ENCODE peak calls at places on chromosomes 11 and 22, in five cellular contexts. N is A549, A is K562, L is IMR-90, B is GM12878. T is an unnamed sample.
A peak's percentile ranks its signal among the peaks of the same experiment; 100 is the strongest.

GRCh38 chr22:22235564-22235963 is 9.0 kb upstream of the VPREB1 start:
- DNase-seq in N (no peak), A (peak; percentile 78), L (no peak), B (peak; percentile 17), T (peak; percentile 30)

GRCh38 chr22:23069502-23070357 is 589 bp upstream of the GNAZ start:
- DNase-seq in N (peak; percentile 46), A (peak; percentile 100), L (peak; percentile 81), B (peak; percentile 15), T (peak; percentile 99)

GRCh38 chr11:61700221-61700620 is 20.0 kb downstream of the DAGLA start:
- DNase-seq in N (peak; percentile 66), A (peak; percentile 59), L (peak; percentile 51), B (no peak), T (no peak)

GRCh38 chr11:58513747-58514367 is 6.0 kb upstream of the OR5B21 start:
- DNase-seq in N (peak; percentile 33), A (peak; percentile 52), L (peak; percentile 76), B (no peak), T (peak; percentile 29)

GRCh38 chr11:88569342-88569741 is 231.8 kb upstream of the CTSC start:
- DNase-seq in N (no peak), A (no peak), L (peak; percentile 8), B (no peak), T (no peak)

GRCh38 chr11:128921790-128922189 is 20.9 kb downstream of the TP53AIP1 start:
- DNase-seq in N (no peak), A (no peak), L (no peak), B (no peak), T (no peak)

GRCh38 chr11:35711173-35711910 is 48.8 kb downstream of the TRIM44 start:
- DNase-seq in N (no peak), A (no peak), L (no peak), B (no peak), T (no peak)

GRCh38 chr22:27846910-27847309 is 45.4 kb upstream of the MN1 start:
- DNase-seq in N (no peak), A (peak; percentile 72), L (no peak), B (no peak), T (no peak)

GRCh38 chr11:44600739-44601416 is 35.4 kb downstream of the CD82 start:
- DNase-seq in N (no peak), A (no peak), L (peak; percentile 20), B (no peak), T (no peak)

GRCh38 chr11:71580057-71581003 is 2.3 kb downstream of the KRTAP5-11 start:
- DNase-seq in N (peak; percentile 65), A (peak; percentile 62), L (peak; percentile 72), B (no peak), T (peak; percentile 84)

GRCh38 chr22:36910461-36910860 is 3.0 kb upstream of the CSF2RB start:
- DNase-seq in N (no peak), A (no peak), L (no peak), B (no peak), T (no peak)

GRCh38 chr11:79060534-79060933 is 380.3 kb downstream of the TENM4 start:
- DNase-seq in N (no peak), A (no peak), L (peak; percentile 21), B (no peak), T (no peak)

GRCh38 chr11:70082829-70083228 is 4.7 kb downstream of the ANO1 start:
- DNase-seq in N (no peak), A (peak; percentile 41), L (no peak), B (no peak), T (no peak)

GRCh38 chr11:134756811-134757540 is 344.9 kb upstream of the B3GAT1 start:
- DNase-seq in N (no peak), A (no peak), L (no peak), B (no peak), T (no peak)

GRCh38 chr11:134753805-134754130 is 341.7 kb upstream of the B3GAT1 start:
- DNase-seq in N (no peak), A (no peak), L (no peak), B (no peak), T (no peak)

GRCh38 chr11:134754196-134754822 is 342.3 kb upstream of the B3GAT1 start:
- DNase-seq in N (no peak), A (no peak), L (no peak), B (no peak), T (no peak)

GRCh38 chr11:134754823-134755198 is 342.8 kb upstream of the B3GAT1 start:
- DNase-seq in N (no peak), A (no peak), L (no peak), B (no peak), T (no peak)

GRCh38 chr11:134755535-134755934 is 343.5 kb upstream of the B3GAT1 start:
- DNase-seq in N (no peak), A (no peak), L (no peak), B (no peak), T (no peak)
- TF ChIP-seq RCOR1 in N (no peak), A (no peak), L (no peak), B (no peak), T (no peak)

GRCh38 chr11:19660076-19660475 is 52.6 kb upstream of the NAV2 start:
- DNase-seq in N (peak; percentile 72), A (peak; percentile 57), L (peak; percentile 85), B (peak; percentile 61), T (no peak)
- TF ChIP-seq RCOR1 in N (no peak), A (no peak), L (no peak), B (no peak), T (no peak)

DNA sequence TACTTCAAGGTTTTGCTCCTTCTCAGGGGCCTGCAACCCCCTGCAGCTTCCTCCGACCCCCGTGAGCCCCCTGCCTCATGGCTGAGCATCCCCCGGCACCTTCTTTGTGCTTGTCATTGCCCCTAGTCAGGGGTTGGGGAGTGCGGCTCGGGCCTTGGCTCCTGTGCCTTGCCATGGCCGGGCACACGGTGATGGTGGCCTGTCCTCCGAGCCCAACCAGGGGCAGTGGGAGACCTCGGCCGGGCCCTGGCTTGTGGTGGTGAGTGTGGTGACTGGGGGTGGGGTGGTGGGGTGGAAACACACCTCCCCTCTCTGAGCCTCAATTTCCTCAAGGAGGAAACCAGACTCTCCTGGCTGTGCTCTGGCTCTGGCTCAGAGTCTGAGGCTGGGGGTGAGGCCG is 1.5 kb upstream of the MRGPRG start:
- DNase-seq in N (no peak), A (no peak), L (no peak), B (no peak), T (peak; percentile 23)
- TF ChIP-seq RCOR1 in N (no peak), A (no peak), L (no peak), B (no peak), T (no peak)

GRCh38 chr11:101617735-101618332 is 34.0 kb upstream of the TRPC6 start:
- DNase-seq in N (no peak), A (no peak), L (peak; percentile 52), B (no peak), T (no peak)
- TF ChIP-seq RCOR1 in N (no peak), A (no peak), L (no peak), B (no peak), T (no peak)

DNA sequence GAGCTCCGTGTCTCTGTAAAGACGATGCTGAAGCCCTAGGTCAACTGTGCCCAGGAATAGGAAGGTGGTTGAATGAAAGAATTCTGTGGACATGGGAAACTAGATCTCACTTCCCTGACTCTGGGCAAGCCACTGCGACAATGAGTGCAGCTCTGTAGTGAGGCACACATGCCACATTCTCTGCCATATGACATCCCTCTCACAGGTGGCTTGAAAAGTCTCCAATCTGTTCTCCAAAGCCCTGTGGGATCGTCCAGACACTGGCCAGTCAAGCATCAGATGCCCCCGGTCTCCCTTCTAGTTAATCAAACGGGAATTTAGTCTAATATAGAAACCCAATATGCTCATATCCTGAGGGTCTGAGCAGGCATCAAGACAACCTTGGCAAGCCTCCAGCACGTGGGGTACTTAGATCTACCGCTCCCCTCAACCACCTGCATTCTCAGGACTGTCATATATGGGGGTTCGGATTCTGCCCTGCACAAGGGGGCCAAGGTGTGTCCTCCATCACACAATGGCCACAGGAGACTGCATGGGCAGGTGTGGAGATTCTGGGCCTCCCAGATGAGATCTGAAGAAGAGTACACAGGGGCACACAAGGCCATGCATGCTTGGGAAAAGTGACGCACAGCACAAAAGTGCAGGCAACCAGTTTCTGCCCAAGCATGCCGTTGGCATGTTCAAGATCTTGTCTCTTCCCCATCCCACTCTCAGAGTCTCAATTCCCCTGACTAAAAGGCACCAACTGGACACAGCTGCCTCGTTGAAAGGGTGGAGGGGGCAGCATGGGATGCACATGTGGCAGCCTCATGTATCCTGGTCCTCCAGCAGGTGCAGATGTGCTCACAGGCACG is 11.9 kb downstream of the DKK3 start:
- DNase-seq in N (no peak), A (no peak), L (no peak), B (no peak), T (peak; percentile 44)
- TF ChIP-seq RCOR1 in N (no peak), A (no peak), L (no peak), B (no peak), T (no peak)

GRCh38 chr22:49365191-49365837 is 462.4 kb downstream of the BRD1 start:
- DNase-seq in N (no peak), A (no peak), L (no peak), B (no peak), T (no peak)

GRCh38 chr22:49365910-49366309 is 461.8 kb downstream of the BRD1 start:
- DNase-seq in N (no peak), A (no peak), L (no peak), B (no peak), T (no peak)

GRCh38 chr22:49364398-49364797 is 463.3 kb downstream of the BRD1 start:
- DNase-seq in N (no peak), A (no peak), L (no peak), B (no peak), T (no peak)

GRCh38 chr22:49362393-49362792 is 465.3 kb downstream of the BRD1 start:
- DNase-seq in N (no peak), A (no peak), L (no peak), B (no peak), T (peak; percentile 4)

DNA sequence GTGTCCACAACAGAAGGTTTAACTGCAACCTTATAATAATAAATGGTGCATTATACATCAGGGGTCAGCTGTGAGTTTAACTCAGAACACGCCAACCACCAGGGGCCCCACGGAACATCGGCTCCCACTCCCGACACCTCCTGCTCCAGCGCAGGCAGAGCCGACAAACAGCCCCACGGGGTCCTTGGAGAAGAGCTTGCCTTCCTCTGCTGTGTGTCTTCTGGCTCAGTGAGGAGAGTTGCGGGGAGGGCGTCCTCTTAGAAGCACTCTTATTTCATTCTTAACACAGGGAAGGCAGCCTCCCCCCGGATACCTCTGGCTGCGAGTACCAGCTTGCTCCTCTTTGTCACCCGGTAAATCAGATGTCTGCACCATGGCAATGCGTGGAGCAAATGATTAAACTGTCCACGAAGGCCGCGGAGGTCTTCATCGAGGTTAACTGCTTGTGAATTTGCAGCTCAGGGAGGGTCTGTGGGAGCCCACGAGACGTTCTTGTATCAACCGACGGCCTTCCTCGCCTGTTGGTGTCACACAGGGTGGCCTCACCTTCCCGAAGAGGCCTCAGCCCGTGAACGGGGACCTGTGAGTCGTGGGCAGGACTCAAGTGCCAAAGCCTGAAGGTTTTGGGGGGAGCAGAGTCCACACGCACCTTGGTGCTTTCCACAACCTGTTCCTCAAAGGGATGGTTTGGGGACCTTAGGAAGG is 464.0 kb downstream of the BRD1 start:
- DNase-seq in N (no peak), A (no peak), L (no peak), B (no peak), T (peak; percentile 6)
- TF ChIP-seq RCOR1 in N (no peak), A (no peak), L (no peak), B (no peak), T (no peak)

T was measured in SK-N-SH.